ENCODE peak calls at places on chromosomes 11 and 22, in five cellular contexts. X is activated naive CD4-positive, alpha-beta T cell treated with Interleukin-2 at 50 U/mL for 16 hours; P is NCI-H1105 treated with DMSO at 0.1 percent for 48 hours; F is activated CD4-positive, alpha-beta T cell treated with anti-CD3 and anti-CD28 coated beads, Interleukin-2, amount 50 U/mL, for 1 hour; K is KBM-7. M is an unnamed sample.

GRCh38 chr11:8056810-8057463 is 24.1 kb upstream of the TUB start:
- DNase-seq in X (no peak), P (no peak), K (no peak), F (no peak), M (no peak)

GRCh38 chr11:45388472-45388871 is 102.3 kb upstream of the SYT13 start:
- DNase-seq in F (no peak), X (no peak), P (no peak), K (no peak), M (no peak)

GRCh38 chr11:125235006-125235405 is 70.5 kb downstream of the PKNOX2 start:
- DNase-seq in F (no peak), K (no peak), P (no peak), X (no peak), M (no peak)

GRCh38 chr11:2262301-2263011 is 7.9 kb downstream of the ASCL2 start:
- DNase-seq in X (no peak), F (no peak), K (no peak), P (no peak), M (no peak)

GRCh38 chr11:2533642-2534115 is 88.9 kb downstream of the KCNQ1 start:
- DNase-seq in F (no peak), P (no peak), X (no peak), K (peak), M (no peak)

GRCh38 chr11:105181521-105181920 is 42.0 kb upstream of the CARD18 start:
- DNase-seq in P (no peak), K (peak), X (no peak), F (no peak), M (no peak)

GRCh38 chr22:37561209-37562048 is 1.1 kb downstream of the CDC42EP1 start:
- DNase-seq in P (peak), X (peak), F (peak), K (peak), M (peak)

GRCh38 chr22:18021431-18021830 is 2.9 kb downstream of the MICAL3 start:
- DNase-seq in P (no peak), K (no peak), X (no peak), F (no peak), M (no peak)

GRCh38 chr22:40541300-40541699 is 95.2 kb downstream of the MRTFA start:
- DNase-seq in X (no peak), K (no peak), P (no peak), F (no peak), M (no peak)

GRCh38 chr22:41910599-41911291 is 4.1 kb downstream of the SHISA8 start:
- DNase-seq in K (no peak), P (no peak), F (peak), X (peak), M (peak)

GRCh38 chr11:86671386-86672006 is 920 bp downstream of the ME3 start:
- DNase-seq in P (peak), F (peak), X (no peak), K (no peak), M (no peak)

GRCh38 chr22:41301085-41302015 is at the start of gene ZC3H7B:
- DNase-seq in P (peak), F (peak), X (peak), K (peak), M (peak)

GRCh38 chr11:33699515-33700424 is 856 bp downstream of the C11orf91 start:
- DNase-seq in F (no peak), X (no peak), P (no peak), K (no peak), M (no peak)

GRCh38 chr11:34757026-34757451 is 136.1 kb downstream of the EHF start:
- DNase-seq in P (no peak), K (no peak), X (no peak), F (no peak), M (no peak)